ENCODE peak calls at places on chromosomes 6 and 20, in six cellular contexts. A, L, B, F, H and E are unnamed samples.

GRCh38 chr6:44267252-44267651 is 1.9 kb upstream of the NFKBIE start:
- DNase-seq in A (no peak), L (no peak), B (no peak), F (no peak), H (no peak), E (no peak)

GRCh38 chr20:64083380-64084208 is 604 bp downstream of the LKAAEAR1 start:
- DNase-seq in A (peak), L (peak), B (peak), F (peak), H (peak), E (peak)

GRCh38 chr6:34225551-34225950 is 11.1 kb upstream of the HMGA1 start:
- DNase-seq in A (no peak), L (no peak), B (no peak), F (no peak), H (no peak), E (no peak)

GRCh38 chr20:48747840-48748416 is 79.9 kb downstream of the PREX1 start:
- DNase-seq in A (no peak), L (no peak), B (no peak), F (no peak), H (no peak), E (no peak)

GRCh38 chr6:6684365-6684833 is 95.9 kb downstream of the LY86 start:
- DNase-seq in A (no peak), L (no peak), B (no peak), F (no peak), H (no peak), E (no peak)

GRCh38 chr6:72890671-72891070 is 268.8 kb downstream of the KCNQ5 start:
- DNase-seq in A (no peak), L (no peak), B (no peak), F (no peak), H (no peak), E (no peak)

GRCh38 chr6:30263734-30264133 is 50.5 kb upstream of the TRIM26 start:
- DNase-seq in A (peak), L (peak), B (peak), F (no peak), H (no peak), E (no peak)

GRCh38 chr6:46876126-46876525 is 45.6 kb downstream of the ADGRF5 start:
- DNase-seq in A (no peak), L (peak), B (peak), F (no peak), H (peak), E (peak)

GRCh38 chr6:165998072-165998471 is 169.6 kb downstream of the TBXT start:
- DNase-seq in A (no peak), L (no peak), B (no peak), F (no peak), H (no peak), E (no peak)

GRCh38 chr6:34333858-34334257 is 58.6 kb downstream of the NUDT3 start:
- DNase-seq in A (no peak), L (no peak), B (no peak), F (no peak), H (no peak), E (no peak)

GRCh38 chr6:84842526-84843161 is 78.2 kb upstream of the TBX18 start:
- DNase-seq in A (no peak), L (no peak), B (no peak), F (no peak), H (no peak), E (no peak)

GRCh38 chr6:166911248-166911677 is 45.1 kb downstream of the RNASET2 start:
- DNase-seq in A (no peak), L (no peak), B (no peak), F (no peak), H (no peak), E (no peak)

GRCh38 chr6:30591008-30591407 is 19.8 kb downstream of the ABCF1 start:
- DNase-seq in A (peak), L (peak), B (no peak), F (no peak), H (no peak), E (no peak)

GRCh38 chr20:59988141-59988540 is 29.9 kb downstream of the CDH26 start:
- DNase-seq in A (peak), L (no peak), B (peak), F (no peak), H (no peak), E (no peak)

GRCh38 chr6:225907-226306 is 66.4 kb upstream of the DUSP22 start:
- DNase-seq in A (no peak), L (no peak), B (no peak), F (no peak), H (no peak), E (no peak)

GRCh38 chr6:53048431-53049195 is 16.6 kb upstream of the FBXO9 start:
- DNase-seq in A (peak), L (peak), B (no peak), F (no peak), H (no peak), E (no peak)

GRCh38 chr6:52568320-52568719 is 8.5 kb downstream of the TRAM2 start:
- DNase-seq in A (no peak), L (no peak), B (peak), F (no peak), H (no peak), E (no peak)

GRCh38 chr6:44034391-44034861 is 92.8 kb downstream of the MRPL14 start:
- DNase-seq in A (no peak), L (no peak), B (no peak), F (no peak), H (no peak), E (no peak)

GRCh38 chr20:56372850-56373249 is 14.1 kb downstream of the FAM210B start:
- DNase-seq in A (no peak), L (no peak), B (no peak), F (no peak), H (no peak), E (no peak)

GRCh38 chr20:36969478-36970186 is 18.1 kb upstream of the SAMHD1 start:
- DNase-seq in A (no peak), L (no peak), B (no peak), F (no peak), H (no peak), E (no peak)

GRCh38 chr6:166078294-166078693 is 89.4 kb downstream of the TBXT start:
- DNase-seq in A (peak), L (peak), B (no peak), F (no peak), H (no peak), E (no peak)

GRCh38 chr6:33700391-33701050 is 11.0 kb downstream of the UQCC2 start:
- DNase-seq in A (peak), L (peak), B (peak), F (peak), H (peak), E (peak)

GRCh38 chr6:36884610-36885009 is 1.1 kb upstream of the C6orf89 start:
- DNase-seq in A (no peak), L (no peak), B (no peak), F (no peak), H (no peak), E (no peak)

GRCh38 chr6:128519931-128520435 is 416 bp downstream of the PTPRK start:
- DNase-seq in A (no peak), L (no peak), B (peak), F (peak), H (peak), E (no peak)

GRCh38 chr6:107318100-107318736 is 141.1 kb downstream of the PDSS2 start:
- DNase-seq in A (peak), L (peak), B (peak), F (peak), H (peak), E (peak)

GRCh38 chr6:4383910-4384637 is 248.7 kb upstream of the ECI2 start:
- DNase-seq in A (no peak), L (peak), B (no peak), F (no peak), H (no peak), E (peak)

GRCh38 chr6:169237496-169238134 is 16.0 kb downstream of the THBS2 start:
- DNase-seq in A (no peak), L (no peak), B (no peak), F (no peak), H (no peak), E (no peak)

GRCh38 chr6:46684771-46685170 is 2.9 kb upstream of the TDRD6 start:
- DNase-seq in A (peak), L (peak), B (no peak), F (no peak), H (no peak), E (no peak)

GRCh38 chr6:143336446-143337152 is 113.9 kb downstream of the ADAT2 start:
- DNase-seq in A (peak), L (peak), B (peak), F (no peak), H (no peak), E (peak)

GRCh38 chr6:32969685-32970412 is 1.5 kb downstream of the BRD2 start:
- DNase-seq in A (peak), L (peak), B (peak), F (peak), H (no peak), E (peak)

GRCh38 chr20:43953919-43954617 is 39.4 kb downstream of the TOX2 start:
- DNase-seq in A (peak), L (peak), B (peak), F (no peak), H (no peak), E (no peak)

GRCh38 chr20:58651823-58652605 is 931 bp downstream of the STX16 start:
- DNase-seq in A (peak), L (peak), B (peak), F (peak), H (peak), E (peak)
- H3K4ac ChIP-seq in A (peak), L (peak), B (peak), F (no peak), H (peak), E (peak)

GRCh38 chr6:63197741-63198140 is 13.5 kb upstream of the FKBP1C start:
- DNase-seq in A (no peak), L (no peak), B (no peak), F (no peak), H (no peak), E (no peak)
- H2BK15ac ChIP-seq in A (no peak), L (no peak), B (no peak), F (no peak), H (no peak), E (no peak)

DNA sequence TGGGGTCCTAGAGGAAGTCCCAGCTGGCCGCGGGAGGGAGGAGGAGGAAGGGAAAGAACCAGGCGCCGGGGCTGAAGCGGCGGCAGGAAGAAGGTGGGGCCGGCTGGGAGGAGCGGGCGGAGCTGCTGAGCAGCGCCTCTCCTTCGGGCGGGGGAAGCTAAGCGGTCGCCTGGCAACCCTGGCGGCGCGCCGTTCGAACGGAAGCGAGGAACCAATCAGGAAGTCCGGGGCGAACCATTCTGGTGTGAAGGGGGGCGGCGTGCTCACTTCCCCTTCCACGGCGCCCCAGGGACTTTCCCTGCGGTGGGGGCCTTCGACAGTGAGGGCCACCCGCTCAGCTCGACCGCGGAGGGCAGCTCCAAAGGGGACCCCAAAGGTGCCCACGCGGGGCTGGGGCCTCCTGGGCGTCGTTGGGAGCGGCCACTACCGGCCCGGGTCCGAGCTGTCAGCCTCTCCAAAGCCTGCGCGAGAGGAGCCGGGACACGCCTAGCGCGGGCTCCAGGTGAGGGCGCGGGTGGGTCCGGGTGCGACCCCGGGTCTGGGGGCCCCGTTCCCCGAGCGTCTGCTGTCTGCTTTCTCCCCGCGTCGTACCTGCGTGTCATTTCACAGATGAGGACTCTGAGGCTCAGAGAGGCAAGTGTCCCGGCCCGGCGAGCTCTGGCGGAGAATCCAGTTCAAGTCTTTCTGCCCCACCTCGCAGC is at the start of gene FAM110A:
- DNase-seq in A (peak), L (peak), B (peak), F (peak), H (peak), E (peak)
- H2BK120ac ChIP-seq in A (peak), L (peak), B (no peak), F (no peak), H (no peak), E (no peak)

GRCh38 chr20:17882065-17882833 is 86.3 kb downstream of the SNX5 start:
- DNase-seq in A (no peak), L (no peak), B (no peak), F (no peak), H (no peak), E (no peak)

GRCh38 chr20:17882834-17883591 is 85.6 kb downstream of the SNX5 start:
- DNase-seq in A (no peak), L (no peak), B (no peak), F (no peak), H (no peak), E (no peak)

GRCh38 chr20:17878912-17879602 is 89.5 kb downstream of the SNX5 start:
- DNase-seq in A (no peak), L (no peak), B (no peak), F (no peak), H (no peak), E (no peak)

GRCh38 chr20:17883592-17884317 is 84.8 kb downstream of the SNX5 start:
- DNase-seq in A (no peak), L (no peak), B (no peak), F (no peak), H (no peak), E (no peak)

DNA sequence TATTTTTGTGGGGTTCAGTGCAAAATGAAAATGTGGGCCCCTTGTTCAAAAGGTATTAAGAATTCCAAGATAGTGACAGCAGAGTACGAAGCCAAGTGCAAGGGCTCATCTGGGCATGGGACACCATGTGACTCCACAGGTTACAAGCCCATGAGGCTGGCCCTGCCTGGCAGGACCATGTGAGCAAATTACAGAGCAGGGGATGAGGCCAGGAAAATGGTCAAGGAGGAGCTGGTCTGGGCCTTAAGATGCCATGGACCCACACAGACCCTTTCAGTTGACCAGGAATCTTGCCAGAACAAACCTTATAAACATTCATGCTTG is 86.9 kb downstream of the SNX5 start:
- DNase-seq in A (no peak), L (no peak), B (no peak), F (no peak), H (no peak), E (no peak)
- H3K4ac ChIP-seq in A (peak), L (no peak), B (no peak), F (no peak), H (no peak), E (no peak)

GRCh38 chr6:104575536-104575935 is 284.2 kb downstream of the HACE1 start:
- DNase-seq in A (no peak), L (no peak), B (peak), F (no peak), H (no peak), E (no peak)
- H2BK15ac ChIP-seq in A (no peak), L (no peak), B (no peak), F (no peak), H (no peak), E (no peak)

DNA sequence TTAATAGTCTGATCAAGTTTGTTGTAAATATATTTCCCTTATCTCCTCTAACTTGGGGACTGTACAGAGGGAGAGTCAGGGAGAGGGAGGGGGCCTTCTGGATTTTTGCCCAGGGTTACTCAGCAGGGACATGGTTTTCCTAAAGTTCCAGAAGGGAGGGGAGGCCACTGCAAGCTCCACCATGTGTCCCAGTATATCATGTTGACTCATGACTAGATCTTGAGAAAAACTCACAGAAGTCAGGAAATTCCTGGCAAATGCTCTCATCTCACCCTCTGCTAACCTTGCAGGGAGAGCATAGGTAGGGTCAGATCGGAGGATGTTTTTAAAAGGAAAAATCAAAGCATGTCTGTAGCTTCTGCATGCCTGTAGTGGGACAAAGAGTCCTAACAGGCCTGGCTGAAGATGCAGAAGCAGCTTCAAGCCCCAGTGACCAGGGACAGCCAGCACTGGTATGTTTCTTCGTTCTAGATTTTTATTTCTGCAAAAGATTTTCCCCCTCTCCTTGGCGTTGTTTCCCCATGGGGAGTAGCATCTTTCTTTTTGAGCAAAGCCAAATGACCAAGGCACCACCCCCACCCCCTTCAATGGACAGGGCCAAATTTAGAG is 272.9 kb upstream of the SUPT3H start:
- DNase-seq in A (peak), L (peak), B (peak), F (no peak), H (no peak), E (no peak)
- H2BK120ac ChIP-seq in A (peak), L (no peak), B (no peak), F (no peak), H (no peak), E (no peak)

DNA sequence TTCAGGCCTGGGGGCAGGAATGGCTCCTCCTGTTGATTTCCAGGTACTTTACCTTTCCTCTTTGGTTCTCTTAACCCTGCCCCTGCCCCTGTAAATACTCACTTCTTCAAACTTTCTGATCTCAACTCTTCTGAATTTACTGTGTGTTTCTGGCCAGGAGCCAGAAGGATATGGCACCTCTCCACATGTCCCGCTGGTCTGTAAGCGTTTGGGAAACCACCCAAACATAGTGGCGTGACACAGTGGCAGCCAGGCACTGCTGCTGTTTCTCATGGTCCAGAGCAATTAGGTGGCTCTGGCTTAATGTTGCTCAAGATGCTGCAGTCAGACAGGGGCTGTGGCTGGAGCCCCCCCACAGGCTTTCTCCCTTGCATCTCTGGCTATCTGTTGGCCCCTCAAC is 374.5 kb downstream of the RNGTT start:
- DNase-seq in A (no peak), L (no peak), B (no peak), F (no peak), H (no peak), E (no peak)
- H3K4ac ChIP-seq in A (no peak), L (no peak), B (no peak), F (no peak), H (no peak), E (no peak)